ENCODE peak calls at places on chromosomes 5 and 9, in seven cellular contexts. V is A549, U is IMR-90, T is heart left ventricle, I is ovary, G is breast epithelium, B is sigmoid colon. Q is an unnamed sample.

GRCh38 chr5:947626-948471 is 55.2 kb downstream of the TRIP13 start:
- DNase-seq in V (no peak), U (no peak), T (no peak), I (no peak), G (no peak), B (no peak), Q (no peak)

GRCh38 chr5:111394580-111394979 is 117.8 kb downstream of the STARD4 start:
- DNase-seq in V (no peak), U (peak; percentile 91), T (no peak), I (no peak), G (no peak), B (no peak), Q (no peak)

GRCh38 chr9:91186311-91187101 is 175.2 kb downstream of the AUH start:
- DNase-seq in V (no peak), U (peak; percentile 63), T (no peak), I (no peak), G (no peak), B (no peak), Q (peak; percentile 68)

GRCh38 chr9:129932303-129933151 is 97.3 kb downstream of the USP20 start:
- DNase-seq in V (no peak), U (peak; percentile 10), T (no peak), I (no peak), G (no peak), B (no peak), Q (no peak)

GRCh38 chr5:76209297-76209696 is 126.1 kb downstream of the SV2C start:
- DNase-seq in V (peak; percentile 6), U (no peak), T (no peak), I (no peak), G (no peak), B (no peak), Q (no peak)

GRCh38 chr5:149387982-149388381 is 8.9 kb upstream of the IL17B start:
- DNase-seq in V (no peak), U (peak; percentile 84), T (peak; percentile 43), I (peak; percentile 85), G (no peak), B (peak; percentile 70), Q (no peak)

GRCh38 chr5:66595877-66596790 is at the start of gene MAST4:
- DNase-seq in V (peak; percentile 83), U (peak; percentile 67), T (peak; percentile 94), I (peak; percentile 95), G (peak; percentile 61), B (peak; percentile 92), Q (no peak)

GRCh38 chr9:21989440-21990189 is 4.6 kb downstream of the CDKN2A start:
- DNase-seq in V (no peak), U (no peak), T (no peak), I (no peak), G (no peak), B (no peak), Q (no peak)

GRCh38 chr5:180830253-180831138 is 27.9 kb upstream of the MGAT1 start:
- DNase-seq in V (peak; percentile 44), U (peak; percentile 39), T (peak; percentile 83), I (peak; percentile 61), G (peak; percentile 69), B (peak; percentile 90), Q (no peak)

GRCh38 chr9:122580360-122580759 is 2.8 kb downstream of the OR1L8 start:
- DNase-seq in V (peak; percentile 70), U (peak; percentile 61), T (no peak), I (no peak), G (no peak), B (no peak), Q (peak; percentile 30)

GRCh38 chr9:14428781-14429230 is 114.9 kb upstream of the NFIB start:
- DNase-seq in V (peak; percentile 69), U (peak; percentile 69), T (peak; percentile 80), I (peak; percentile 65), G (peak; percentile 72), B (peak; percentile 81), Q (peak; percentile 30)

GRCh38 chr9:88998911-88999310 is 7.6 kb downstream of the S1PR3 start:
- DNase-seq in V (peak; percentile 65), U (no peak), T (peak; percentile 83), I (no peak), G (no peak), B (peak; percentile 84), Q (no peak)

GRCh38 chr5:4189317-4189716 is 593.7 kb downstream of the IRX1 start:
- DNase-seq in V (no peak), U (no peak), T (no peak), I (no peak), G (no peak), B (no peak), Q (no peak)

GRCh38 chr5:109281136-109281690 is 128.6 kb downstream of the PJA2 start:
- DNase-seq in V (no peak), U (no peak), T (no peak), I (no peak), G (no peak), B (no peak), Q (no peak)

GRCh38 chr9:104080983-104081382 is 13.1 kb upstream of the SMC2 start:
- DNase-seq in V (no peak), U (no peak), T (no peak), I (no peak), G (no peak), B (no peak), Q (no peak)

GRCh38 chr9:37550781-37551180 is 25.4 kb downstream of the FBXO10 start:
- DNase-seq in V (no peak), U (peak; percentile 74), T (no peak), I (no peak), G (no peak), B (no peak), Q (no peak)

GRCh38 chr9:3271581-3271980 is 254.2 kb downstream of the RFX3 start:
- DNase-seq in V (no peak), U (no peak), T (no peak), I (no peak), G (no peak), B (no peak), Q (no peak)

GRCh38 chr5:38478166-38478565 is 78.3 kb downstream of the LIFR start:
- DNase-seq in V (no peak), U (no peak), T (no peak), I (no peak), G (no peak), B (no peak), Q (no peak)

GRCh38 chr9:129459550-129460322 is 161.2 kb downstream of the C9orf50 start:
- DNase-seq in V (no peak), U (no peak), T (no peak), I (no peak), G (no peak), B (peak; percentile 70), Q (no peak)

GRCh38 chr5:61653802-61654580 is 321.9 kb downstream of the ZSWIM6 start:
- DNase-seq in V (no peak), U (no peak), T (no peak), I (no peak), G (no peak), B (no peak), Q (no peak)

GRCh38 chr5:16536246-16536645 is 70.6 kb upstream of the ZNF622 start:
- DNase-seq in V (peak; percentile 16), U (peak; percentile 24), T (no peak), I (no peak), G (no peak), B (no peak), Q (peak; percentile 48)

GRCh38 chr5:23216345-23216744 is 291.1 kb upstream of the PRDM9 start:
- DNase-seq in V (no peak), U (no peak), T (no peak), I (no peak), G (no peak), B (no peak), Q (no peak)

GRCh38 chr5:138542120-138542955 is 698 bp downstream of the ETF1 start:
- DNase-seq in V (no peak), U (peak; percentile 11), T (no peak), I (no peak), G (no peak), B (peak; percentile 77), Q (no peak)

DNA sequence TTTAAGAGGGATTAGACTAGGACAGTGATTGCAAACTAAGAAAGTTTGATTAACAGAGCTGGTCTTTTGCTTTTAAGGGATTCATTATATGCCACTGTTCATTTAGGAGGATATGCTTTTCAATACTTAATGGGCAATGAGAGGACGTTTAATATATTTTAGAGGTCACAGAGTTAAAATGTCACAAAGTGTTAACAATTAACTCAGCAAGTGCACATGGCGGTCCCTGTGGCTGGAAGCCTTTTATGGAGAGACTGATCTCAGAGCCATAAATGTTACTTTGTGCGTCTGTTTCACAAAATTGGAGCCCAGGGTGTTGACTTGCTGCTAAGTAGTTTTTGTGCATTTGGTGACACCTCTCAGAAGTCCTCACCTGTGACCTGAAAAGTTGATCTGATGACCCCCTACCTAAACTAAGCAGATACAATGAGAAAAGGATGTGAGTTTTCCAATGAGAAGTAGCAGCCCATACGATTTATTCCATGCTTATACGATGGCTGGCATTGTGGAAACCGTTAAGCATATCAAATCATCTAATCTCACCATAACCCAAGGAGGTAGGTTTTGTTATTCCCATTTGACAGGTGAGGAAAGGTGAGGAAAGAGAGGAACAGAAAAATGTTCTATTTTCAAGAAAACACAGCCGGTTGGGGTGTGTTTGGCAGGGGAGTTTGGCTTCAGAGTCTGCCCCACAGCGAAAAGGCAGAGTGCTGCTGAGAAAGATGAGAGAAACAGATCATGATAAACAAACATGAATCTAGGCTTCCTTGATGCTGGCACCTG is 64.4 kb downstream of the CMYA5 start:
- DNase-seq in V (no peak), U (no peak), T (no peak), I (no peak), G (no peak), B (no peak), Q (no peak)
- TF ChIP-seq POLR2A in V (no peak), U (no peak), T (no peak), I (no peak), G (no peak), B (no peak), Q (no peak)

GRCh38 chr9:107340920-107341632 is 58.0 kb downstream of the RAD23B start:
- DNase-seq in V (peak; percentile 75), U (peak; percentile 60), T (peak; percentile 76), I (peak; percentile 56), G (peak; percentile 85), B (peak; percentile 83), Q (peak; percentile 82)
- TF ChIP-seq POLR2A in V (no peak), U (no peak), T (no peak), I (no peak), G (no peak), B (no peak), Q (no peak)

GRCh38 chr5:172156541-172156994 is 31.5 kb downstream of the STK10 start:
- DNase-seq in V (no peak), U (no peak), T (peak; percentile 77), I (no peak), G (no peak), B (no peak), Q (no peak)
- TF ChIP-seq POLR2A in V (no peak), U (no peak), T (no peak), I (no peak), G (no peak), B (no peak), Q (no peak)

DNA sequence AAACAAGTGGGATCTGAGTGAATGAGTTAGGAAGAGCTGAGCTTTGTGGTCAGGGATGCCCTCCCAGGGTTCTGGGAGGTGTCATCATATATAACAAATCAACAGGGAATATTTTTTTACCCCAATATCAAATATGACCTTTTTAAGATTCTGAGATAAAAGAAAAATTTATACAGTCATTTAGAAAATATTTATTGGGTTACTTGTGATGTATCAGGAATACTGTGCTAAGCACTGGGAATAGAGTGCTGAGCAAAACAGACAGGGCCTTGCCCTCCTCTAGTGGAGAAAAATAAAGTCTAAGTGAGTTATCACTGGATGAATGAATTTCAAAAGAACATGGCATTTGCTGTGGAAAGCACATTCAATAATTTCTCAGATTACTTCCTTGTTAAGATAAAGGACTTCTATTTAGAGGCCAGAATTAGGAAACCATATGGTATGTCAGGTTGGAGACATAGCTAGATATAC is 102.9 kb downstream of the BOD1 start:
- DNase-seq in V (peak; percentile 9), U (peak; percentile 34), T (no peak), I (no peak), G (no peak), B (no peak), Q (no peak)
- TF ChIP-seq POLR2A in V (no peak), U (no peak), T (no peak), I (no peak), G (no peak), B (no peak), Q (no peak)